ENCODE peak calls at places on chromosome 11, in seven cellular contexts. J, E, N, Q, L, H and X are unnamed samples.

GRCh38 chr11:83671295-83671694 is 385.1 kb upstream of the CCDC90B start:
- DNase-seq in J (no peak), E (peak; percentile 26), N (no peak), Q (no peak), L (no peak), H (no peak), X (no peak)

GRCh38 chr11:68954970-68955958 is 25.5 kb downstream of the MRGPRD start:
- DNase-seq in J (no peak), E (peak; percentile 28), N (peak; percentile 56), Q (no peak), L (peak; percentile 50), H (peak; percentile 17), X (no peak)

GRCh38 chr11:126884192-126884973 is 116.2 kb downstream of the KIRREL3 start:
- DNase-seq in J (no peak), E (no peak), N (no peak), Q (no peak), L (no peak), H (no peak), X (no peak)

GRCh38 chr11:11706022-11706421 is 84.2 kb upstream of the GALNT18 start:
- DNase-seq in J (no peak), E (no peak), N (no peak), Q (no peak), L (no peak), H (no peak), X (no peak)

GRCh38 chr11:20027546-20028014 is 132.7 kb downstream of the DBX1 start:
- DNase-seq in J (no peak), E (no peak), N (no peak), Q (no peak), L (no peak), H (no peak), X (no peak)

GRCh38 chr11:134449713-134450112 is 37.7 kb upstream of the B3GAT1 start:
- DNase-seq in J (no peak), E (no peak), N (no peak), Q (no peak), L (no peak), H (no peak), X (no peak)

GRCh38 chr11:73218106-73218829 is at the start of gene P2RY2:
- DNase-seq in J (peak; percentile 46), E (peak; percentile 15), N (peak; percentile 84), Q (no peak), L (no peak), H (peak; percentile 72), X (peak; percentile 67)

GRCh38 chr11:11750479-11750878 is 91.3 kb upstream of the USP47 start:
- DNase-seq in J (no peak), E (no peak), N (no peak), Q (no peak), L (no peak), H (no peak), X (no peak)

GRCh38 chr11:34318111-34319037 is 39.4 kb downstream of the ABTB2 start:
- DNase-seq in J (no peak), E (peak; percentile 31), N (no peak), Q (peak; percentile 33), L (no peak), H (peak; percentile 86), X (no peak)

GRCh38 chr11:2269601-2270321 is 627 bp downstream of the ASCL2 start:
- DNase-seq in J (peak; percentile 34), E (peak; percentile 57), N (peak; percentile 53), Q (no peak), L (no peak), H (peak; percentile 85), X (peak; percentile 61)

GRCh38 chr11:46296520-46297448 is 19.3 kb downstream of the CREB3L1 start:
- DNase-seq in J (no peak), E (peak; percentile 98), N (peak; percentile 72), Q (peak; percentile 73), L (no peak), H (no peak), X (peak; percentile 82)

GRCh38 chr11:29173660-29174062 is 843.2 kb downstream of the KCNA4 start:
- DNase-seq in J (no peak), E (peak; percentile 92), N (no peak), Q (no peak), L (peak; percentile 62), H (peak; percentile 78), X (no peak)

GRCh38 chr11:17410606-17411379 is 22.3 kb upstream of the KCNJ11 start:
- DNase-seq in J (no peak), E (no peak), N (peak; percentile 83), Q (no peak), L (no peak), H (no peak), X (no peak)

GRCh38 chr11:97325693-97326092 is 935.9 kb downstream of the JRKL start:
- DNase-seq in J (no peak), E (no peak), N (no peak), Q (no peak), L (no peak), H (no peak), X (no peak)

GRCh38 chr11:130611791-130612251 is 163.4 kb downstream of the ADAMTS15 start:
- DNase-seq in J (no peak), E (peak; percentile 88), N (peak; percentile 48), Q (no peak), L (peak; percentile 86), H (peak; percentile 74), X (no peak)

GRCh38 chr11:48052183-48053040 is 72.1 kb downstream of the PTPRJ start:
- DNase-seq in J (no peak), E (peak; percentile 36), N (no peak), Q (peak; percentile 8), L (no peak), H (peak; percentile 62), X (no peak)
- TF ChIP-seq CTCF in J (peak; percentile 30), E (no peak), N (no peak), Q (no peak), L (no peak), H (no peak), X (no peak)

GRCh38 chr11:119727523-119728081 is 1.4 kb downstream of the NECTIN1 start:
- DNase-seq in J (no peak), E (no peak), N (no peak), Q (no peak), L (no peak), H (no peak), X (peak; percentile 37)
- TF ChIP-seq CTCF in J (peak; percentile 21), E (peak; percentile 20), N (no peak), Q (peak; percentile 14), L (peak; percentile 44), H (peak; percentile 25), X (peak; percentile 20)

GRCh38 chr11:92698742-92699141 is 270.7 kb upstream of the MTNR1B start:
- DNase-seq in J (no peak), E (no peak), N (no peak), Q (no peak), L (no peak), H (no peak), X (no peak)
- TF ChIP-seq CTCF in J (no peak), E (no peak), N (no peak), Q (no peak), L (no peak), H (no peak), X (no peak)

DNA sequence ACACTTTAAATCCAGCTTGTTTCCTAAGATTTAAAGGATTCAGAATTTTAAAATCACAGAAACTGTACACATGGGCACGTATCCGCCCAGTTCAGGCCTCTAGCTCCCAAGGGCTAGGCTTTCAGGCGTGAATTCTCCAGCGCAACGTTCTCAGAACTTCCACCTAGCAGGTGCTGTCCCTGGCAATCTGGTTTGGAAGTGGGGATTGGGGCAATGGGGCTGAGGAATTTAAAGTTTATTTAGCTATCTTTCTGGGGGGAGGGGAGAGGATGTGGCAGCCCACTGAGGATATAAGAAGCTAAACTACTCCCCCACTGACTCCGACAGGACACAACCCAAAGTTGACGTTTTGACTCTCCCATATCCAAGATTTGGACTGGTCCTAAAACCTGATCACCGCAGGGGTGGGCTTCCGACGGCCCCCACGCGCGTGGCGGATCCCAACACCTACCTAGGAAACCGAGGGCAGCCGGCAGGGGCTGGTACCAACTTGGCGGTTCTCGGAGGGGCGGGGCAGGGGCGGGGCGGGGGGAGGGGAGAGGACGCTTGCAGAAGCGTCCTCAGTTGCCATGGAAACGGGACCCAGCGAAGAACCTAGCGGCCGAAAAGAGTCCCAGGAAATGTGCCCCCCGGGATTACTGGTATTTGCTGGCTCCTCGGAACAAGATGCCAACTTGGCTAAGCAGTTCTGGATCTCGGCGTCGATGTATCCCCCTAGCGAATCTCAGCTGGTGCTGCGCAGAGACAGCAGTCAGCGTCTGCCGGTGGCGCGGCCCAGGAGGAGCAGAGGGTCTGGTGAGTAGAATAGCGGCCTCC is at the start of gene HOATZ:
- DNase-seq in J (no peak), E (no peak), N (no peak), Q (no peak), L (no peak), H (no peak), X (peak; percentile 36)
- TF ChIP-seq CTCF in J (no peak), E (peak; percentile 36), N (no peak), Q (no peak), L (peak; percentile 10), H (no peak), X (no peak)

GRCh38 chr11:65810046-65810868 is 23.4 kb downstream of the OVOL1 start:
- DNase-seq in J (no peak), E (no peak), N (no peak), Q (no peak), L (no peak), H (peak; percentile 32), X (no peak)
- TF ChIP-seq CTCF in J (peak; percentile 3), E (no peak), N (no peak), Q (no peak), L (no peak), H (no peak), X (no peak)

GRCh38 chr11:71370895-71371673 is 77.1 kb downstream of the DHCR7 start:
- DNase-seq in J (no peak), E (no peak), N (no peak), Q (no peak), L (no peak), H (no peak), X (no peak)

GRCh38 chr11:71373791-71374454 is 74.3 kb downstream of the DHCR7 start:
- DNase-seq in J (peak; percentile 63), E (no peak), N (no peak), Q (no peak), L (no peak), H (no peak), X (no peak)

GRCh38 chr11:71370020-71370747 is 78.0 kb downstream of the DHCR7 start:
- DNase-seq in J (no peak), E (no peak), N (no peak), Q (no peak), L (no peak), H (no peak), X (no peak)

GRCh38 chr11:71371674-71372069 is 76.5 kb downstream of the DHCR7 start:
- DNase-seq in J (no peak), E (no peak), N (no peak), Q (no peak), L (no peak), H (no peak), X (no peak)

GRCh38 chr11:71372693-71373657 is 75.2 kb downstream of the DHCR7 start:
- DNase-seq in J (peak; percentile 32), E (peak; percentile 56), N (no peak), Q (peak; percentile 11), L (no peak), H (peak; percentile 46), X (no peak)
- TF ChIP-seq CTCF in J (peak; percentile 35), E (peak; percentile 64), N (no peak), Q (peak; percentile 69), L (peak; percentile 68), H (peak; percentile 67), X (no peak)

DNA sequence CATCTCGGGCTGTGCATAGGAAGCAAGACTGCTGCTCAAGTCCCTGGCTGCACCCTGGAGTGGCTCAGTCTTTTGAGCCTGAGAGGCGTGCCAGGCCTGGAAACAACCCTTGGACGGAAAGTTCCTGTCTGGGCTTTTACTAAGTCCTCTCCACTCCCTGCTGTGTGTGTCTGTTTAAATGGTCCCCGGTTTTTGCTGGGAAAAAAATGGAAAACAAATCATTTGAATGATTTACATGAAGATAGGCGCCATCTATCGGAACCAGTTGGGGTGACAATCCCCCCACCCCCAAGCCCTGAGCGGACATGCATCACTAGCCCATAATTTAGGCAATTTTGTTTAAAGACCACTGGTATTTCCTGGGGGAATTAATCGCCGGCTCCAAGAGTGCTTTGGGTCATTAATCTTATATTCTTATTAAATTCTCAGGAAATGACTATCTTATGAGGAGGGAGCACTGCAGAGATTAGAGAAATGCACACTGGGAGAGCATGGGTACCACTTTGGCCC is 2.7 kb upstream of the GAB2 start:
- DNase-seq in J (no peak), E (peak; percentile 95), N (peak; percentile 94), Q (peak; percentile 75), L (no peak), H (peak; percentile 85), X (peak; percentile 64)
- TF ChIP-seq CTCF in J (peak; percentile 69), E (peak; percentile 83), N (peak; percentile 59), Q (peak; percentile 67), L (peak; percentile 73), H (peak; percentile 59), X (peak; percentile 59)